ENCODE peak calls at places on chromosomes 7 and 10, in nine cellular contexts. One of them, this sample, is unnamed.

GRCh38 chr10:69411476-69411875 is 5.2 kb downstream of the TACR2 start:
- DNase-seq in upper lobe of right lung: no peak
- DNase-seq in astrocyte of the spinal cord: no peak
- DNase-seq in RWPE1: no peak
- DNase-seq in putamen: no peak
- DNase-seq in stimulated activated naive CD4-positive, alpha-beta T cell: no peak
- DNase-seq in activated CD4-positive, CD25-positive, alpha-beta regulatory T cell: no peak
- DNase-seq in astrocyte: no peak
- DNase-seq in GM18507: no peak
- DNase-seq in this sample: no peak

GRCh38 chr10:34959321-34959720 is 130.8 kb downstream of the CUL2 start:
- DNase-seq in upper lobe of right lung: no peak
- DNase-seq in astrocyte of the spinal cord: no peak
- DNase-seq in RWPE1: no peak
- DNase-seq in putamen: no peak
- DNase-seq in stimulated activated naive CD4-positive, alpha-beta T cell: no peak
- DNase-seq in activated CD4-positive, CD25-positive, alpha-beta regulatory T cell: no peak
- DNase-seq in astrocyte: no peak
- DNase-seq in GM18507: no peak
- DNase-seq in this sample: no peak

GRCh38 chr7:29488977-29489376 is 74.7 kb upstream of the PRR15 start:
- DNase-seq in upper lobe of right lung: no peak
- DNase-seq in astrocyte of the spinal cord: peak
- DNase-seq in RWPE1: peak
- DNase-seq in putamen: no peak
- DNase-seq in stimulated activated naive CD4-positive, alpha-beta T cell: no peak
- DNase-seq in activated CD4-positive, CD25-positive, alpha-beta regulatory T cell: no peak
- DNase-seq in astrocyte: peak
- DNase-seq in GM18507: no peak
- DNase-seq in this sample: peak

GRCh38 chr7:77235280-77235679 is 35.7 kb upstream of the FGL2 start:
- DNase-seq in upper lobe of right lung: no peak
- DNase-seq in astrocyte of the spinal cord: no peak
- DNase-seq in RWPE1: no peak
- DNase-seq in putamen: no peak
- DNase-seq in stimulated activated naive CD4-positive, alpha-beta T cell: no peak
- DNase-seq in activated CD4-positive, CD25-positive, alpha-beta regulatory T cell: no peak
- DNase-seq in astrocyte: peak
- DNase-seq in GM18507: no peak
- DNase-seq in this sample: peak

GRCh38 chr10:77844713-77845454 is 81.7 kb downstream of the DLG5 start:
- DNase-seq in upper lobe of right lung: no peak
- DNase-seq in astrocyte of the spinal cord: peak
- DNase-seq in RWPE1: peak
- DNase-seq in putamen: no peak
- DNase-seq in stimulated activated naive CD4-positive, alpha-beta T cell: no peak
- DNase-seq in activated CD4-positive, CD25-positive, alpha-beta regulatory T cell: no peak
- DNase-seq in astrocyte: peak
- DNase-seq in GM18507: no peak
- DNase-seq in this sample: peak

GRCh38 chr10:129953541-129954031 is 10.5 kb downstream of the EBF3 start:
- DNase-seq in upper lobe of right lung: no peak
- DNase-seq in astrocyte of the spinal cord: no peak
- DNase-seq in RWPE1: no peak
- DNase-seq in putamen: no peak
- DNase-seq in stimulated activated naive CD4-positive, alpha-beta T cell: no peak
- DNase-seq in activated CD4-positive, CD25-positive, alpha-beta regulatory T cell: no peak
- DNase-seq in astrocyte: no peak
- DNase-seq in GM18507: no peak
- DNase-seq in this sample: no peak

GRCh38 chr7:39829028-39829427 is 121.0 kb upstream of the CDK13 start:
- DNase-seq in upper lobe of right lung: no peak
- DNase-seq in astrocyte of the spinal cord: no peak
- DNase-seq in RWPE1: no peak
- DNase-seq in putamen: no peak
- DNase-seq in stimulated activated naive CD4-positive, alpha-beta T cell: no peak
- DNase-seq in activated CD4-positive, CD25-positive, alpha-beta regulatory T cell: no peak
- DNase-seq in astrocyte: no peak
- DNase-seq in GM18507: no peak
- DNase-seq in this sample: no peak

GRCh38 chr7:46109447-46109846 is 188.4 kb upstream of the IGFBP3 start:
- DNase-seq in upper lobe of right lung: no peak
- DNase-seq in astrocyte of the spinal cord: no peak
- DNase-seq in RWPE1: no peak
- DNase-seq in putamen: no peak
- DNase-seq in stimulated activated naive CD4-positive, alpha-beta T cell: no peak
- DNase-seq in activated CD4-positive, CD25-positive, alpha-beta regulatory T cell: no peak
- DNase-seq in astrocyte: no peak
- DNase-seq in GM18507: no peak
- DNase-seq in this sample: no peak

GRCh38 chr7:98974205-98974604 is 95.9 kb downstream of the TRRAP start:
- DNase-seq in upper lobe of right lung: peak
- DNase-seq in astrocyte of the spinal cord: no peak
- DNase-seq in RWPE1: no peak
- DNase-seq in putamen: no peak
- DNase-seq in stimulated activated naive CD4-positive, alpha-beta T cell: no peak
- DNase-seq in activated CD4-positive, CD25-positive, alpha-beta regulatory T cell: no peak
- DNase-seq in astrocyte: no peak
- DNase-seq in GM18507: no peak
- DNase-seq in this sample: no peak

GRCh38 chr10:119502214-119502613 is 40.3 kb downstream of the RGS10 start:
- DNase-seq in upper lobe of right lung: no peak
- DNase-seq in astrocyte of the spinal cord: no peak
- DNase-seq in RWPE1: no peak
- DNase-seq in putamen: no peak
- DNase-seq in stimulated activated naive CD4-positive, alpha-beta T cell: peak
- DNase-seq in activated CD4-positive, CD25-positive, alpha-beta regulatory T cell: peak
- DNase-seq in astrocyte: no peak
- DNase-seq in GM18507: no peak
- DNase-seq in this sample: no peak

GRCh38 chr10:133087679-133088523 is at the start of gene ADGRA1:
- DNase-seq in upper lobe of right lung: no peak
- DNase-seq in astrocyte of the spinal cord: no peak
- DNase-seq in RWPE1: no peak
- DNase-seq in putamen: no peak
- DNase-seq in stimulated activated naive CD4-positive, alpha-beta T cell: no peak
- DNase-seq in activated CD4-positive, CD25-positive, alpha-beta regulatory T cell: no peak
- DNase-seq in astrocyte: no peak
- DNase-seq in GM18507: no peak
- DNase-seq in this sample: no peak

GRCh38 chr7:45363669-45364068 is 206.1 kb downstream of the RAMP3 start:
- DNase-seq in upper lobe of right lung: no peak
- DNase-seq in astrocyte of the spinal cord: no peak
- DNase-seq in RWPE1: no peak
- DNase-seq in putamen: no peak
- DNase-seq in stimulated activated naive CD4-positive, alpha-beta T cell: no peak
- DNase-seq in activated CD4-positive, CD25-positive, alpha-beta regulatory T cell: no peak
- DNase-seq in astrocyte: no peak
- DNase-seq in GM18507: no peak
- DNase-seq in this sample: no peak

GRCh38 chr10:14736600-14737081 is 38.1 kb downstream of the FAM107B start:
- DNase-seq in upper lobe of right lung: no peak
- DNase-seq in astrocyte of the spinal cord: peak
- DNase-seq in RWPE1: no peak
- DNase-seq in putamen: no peak
- DNase-seq in stimulated activated naive CD4-positive, alpha-beta T cell: no peak
- DNase-seq in activated CD4-positive, CD25-positive, alpha-beta regulatory T cell: no peak
- DNase-seq in astrocyte: peak
- DNase-seq in GM18507: no peak
- DNase-seq in this sample: peak

GRCh38 chr10:77315511-77316129 is 322.0 kb downstream of the KCNMA1 start:
- DNase-seq in upper lobe of right lung: no peak
- DNase-seq in astrocyte of the spinal cord: no peak
- DNase-seq in RWPE1: no peak
- DNase-seq in putamen: no peak
- DNase-seq in stimulated activated naive CD4-positive, alpha-beta T cell: no peak
- DNase-seq in activated CD4-positive, CD25-positive, alpha-beta regulatory T cell: no peak
- DNase-seq in astrocyte: no peak
- DNase-seq in GM18507: no peak
- DNase-seq in this sample: no peak

GRCh38 chr7:70920886-70921285 is 211.1 kb upstream of the GALNT17 start:
- DNase-seq in upper lobe of right lung: no peak
- DNase-seq in astrocyte of the spinal cord: no peak
- DNase-seq in RWPE1: no peak
- DNase-seq in putamen: no peak
- DNase-seq in stimulated activated naive CD4-positive, alpha-beta T cell: no peak
- DNase-seq in activated CD4-positive, CD25-positive, alpha-beta regulatory T cell: no peak
- DNase-seq in astrocyte: no peak
- DNase-seq in GM18507: no peak
- DNase-seq in this sample: no peak

GRCh38 chr7:42726066-42726785 is 185.6 kb downstream of the C7orf25 start:
- DNase-seq in upper lobe of right lung: no peak
- DNase-seq in astrocyte of the spinal cord: no peak
- DNase-seq in RWPE1: no peak
- DNase-seq in putamen: no peak
- DNase-seq in stimulated activated naive CD4-positive, alpha-beta T cell: no peak
- DNase-seq in activated CD4-positive, CD25-positive, alpha-beta regulatory T cell: no peak
- DNase-seq in astrocyte: no peak
- DNase-seq in GM18507: no peak
- DNase-seq in this sample: no peak

GRCh38 chr7:131329176-131329570 is 1.5 kb downstream of the MKLN1 start:
- DNase-seq in upper lobe of right lung: no peak
- DNase-seq in astrocyte of the spinal cord: peak
- DNase-seq in RWPE1: no peak
- DNase-seq in putamen: no peak
- DNase-seq in stimulated activated naive CD4-positive, alpha-beta T cell: no peak
- DNase-seq in activated CD4-positive, CD25-positive, alpha-beta regulatory T cell: no peak
- DNase-seq in astrocyte: no peak
- DNase-seq in GM18507: no peak
- DNase-seq in this sample: no peak

GRCh38 chr7:102296179-102296438 is 9.4 kb downstream of the SH2B2 start:
- DNase-seq in upper lobe of right lung: no peak
- DNase-seq in astrocyte of the spinal cord: no peak
- DNase-seq in RWPE1: no peak
- DNase-seq in putamen: no peak
- DNase-seq in stimulated activated naive CD4-positive, alpha-beta T cell: no peak
- DNase-seq in activated CD4-positive, CD25-positive, alpha-beta regulatory T cell: no peak
- DNase-seq in astrocyte: no peak
- DNase-seq in GM18507: no peak
- DNase-seq in this sample: no peak

GRCh38 chr7:4742051-4742573 is 33.3 kb upstream of the AP5Z1 start:
- DNase-seq in upper lobe of right lung: no peak
- DNase-seq in astrocyte of the spinal cord: no peak
- DNase-seq in RWPE1: no peak
- DNase-seq in putamen: peak
- DNase-seq in stimulated activated naive CD4-positive, alpha-beta T cell: no peak
- DNase-seq in activated CD4-positive, CD25-positive, alpha-beta regulatory T cell: no peak
- DNase-seq in astrocyte: no peak
- DNase-seq in GM18507: no peak
- DNase-seq in this sample: no peak

GRCh38 chr7:15168489-15168888 is 265.9 kb upstream of the DGKB start:
- DNase-seq in upper lobe of right lung: no peak
- DNase-seq in astrocyte of the spinal cord: no peak
- DNase-seq in RWPE1: no peak
- DNase-seq in putamen: no peak
- DNase-seq in stimulated activated naive CD4-positive, alpha-beta T cell: no peak
- DNase-seq in activated CD4-positive, CD25-positive, alpha-beta regulatory T cell: no peak
- DNase-seq in astrocyte: no peak
- DNase-seq in GM18507: no peak
- DNase-seq in this sample: no peak

GRCh38 chr7:111126987-111127386 is 36.1 kb downstream of the LRRN3 start:
- DNase-seq in upper lobe of right lung: no peak
- DNase-seq in astrocyte of the spinal cord: peak
- DNase-seq in RWPE1: peak
- DNase-seq in putamen: no peak
- DNase-seq in stimulated activated naive CD4-positive, alpha-beta T cell: no peak
- DNase-seq in activated CD4-positive, CD25-positive, alpha-beta regulatory T cell: no peak
- DNase-seq in astrocyte: peak
- DNase-seq in GM18507: no peak
- DNase-seq in this sample: no peak

GRCh38 chr7:30921540-30921930 is 9.9 kb downstream of the AQP1 start:
- DNase-seq in upper lobe of right lung: peak
- DNase-seq in astrocyte of the spinal cord: no peak
- DNase-seq in RWPE1: no peak
- DNase-seq in putamen: no peak
- DNase-seq in stimulated activated naive CD4-positive, alpha-beta T cell: no peak
- DNase-seq in activated CD4-positive, CD25-positive, alpha-beta regulatory T cell: no peak
- DNase-seq in astrocyte: no peak
- DNase-seq in GM18507: no peak
- DNase-seq in this sample: no peak

GRCh38 chr7:377069-378040 is 87.4 kb downstream of the FOXL3 start:
- DNase-seq in upper lobe of right lung: peak
- DNase-seq in astrocyte of the spinal cord: no peak
- DNase-seq in RWPE1: no peak
- DNase-seq in putamen: no peak
- DNase-seq in stimulated activated naive CD4-positive, alpha-beta T cell: no peak
- DNase-seq in activated CD4-positive, CD25-positive, alpha-beta regulatory T cell: no peak
- DNase-seq in astrocyte: no peak
- DNase-seq in GM18507: no peak
- DNase-seq in this sample: no peak

GRCh38 chr7:42247301-42247700 is 10.3 kb upstream of the GLI3 start:
- DNase-seq in upper lobe of right lung: no peak
- DNase-seq in astrocyte of the spinal cord: peak
- DNase-seq in RWPE1: no peak
- DNase-seq in putamen: no peak
- DNase-seq in stimulated activated naive CD4-positive, alpha-beta T cell: no peak
- DNase-seq in activated CD4-positive, CD25-positive, alpha-beta regulatory T cell: no peak
- DNase-seq in astrocyte: peak
- DNase-seq in GM18507: no peak
- DNase-seq in this sample: peak

GRCh38 chr7:15855726-15856125 is 169.2 kb upstream of the MEOX2 start:
- DNase-seq in upper lobe of right lung: no peak
- DNase-seq in astrocyte of the spinal cord: no peak
- DNase-seq in RWPE1: no peak
- DNase-seq in putamen: no peak
- DNase-seq in stimulated activated naive CD4-positive, alpha-beta T cell: no peak
- DNase-seq in activated CD4-positive, CD25-positive, alpha-beta regulatory T cell: no peak
- DNase-seq in astrocyte: no peak
- DNase-seq in GM18507: no peak
- DNase-seq in this sample: no peak

GRCh38 chr7:134155871-134156270 is 28.7 kb downstream of the LRGUK start:
- DNase-seq in upper lobe of right lung: no peak
- DNase-seq in astrocyte of the spinal cord: no peak
- DNase-seq in RWPE1: no peak
- DNase-seq in putamen: no peak
- DNase-seq in stimulated activated naive CD4-positive, alpha-beta T cell: no peak
- DNase-seq in activated CD4-positive, CD25-positive, alpha-beta regulatory T cell: no peak
- DNase-seq in astrocyte: no peak
- DNase-seq in GM18507: no peak
- DNase-seq in this sample: no peak

GRCh38 chr10:34288634-34289033 is 526.5 kb downstream of the PARD3 start:
- DNase-seq in upper lobe of right lung: no peak
- DNase-seq in astrocyte of the spinal cord: no peak
- DNase-seq in RWPE1: peak
- DNase-seq in putamen: no peak
- DNase-seq in stimulated activated naive CD4-positive, alpha-beta T cell: no peak
- DNase-seq in activated CD4-positive, CD25-positive, alpha-beta regulatory T cell: no peak
- DNase-seq in astrocyte: peak
- DNase-seq in GM18507: no peak
- DNase-seq in this sample: no peak

GRCh38 chr10:49679480-49679893 is at the start of gene C10orf53:
- DNase-seq in upper lobe of right lung: no peak
- DNase-seq in astrocyte of the spinal cord: peak
- DNase-seq in RWPE1: peak
- DNase-seq in putamen: peak
- DNase-seq in stimulated activated naive CD4-positive, alpha-beta T cell: no peak
- DNase-seq in activated CD4-positive, CD25-positive, alpha-beta regulatory T cell: no peak
- DNase-seq in astrocyte: peak
- DNase-seq in GM18507: no peak
- DNase-seq in this sample: peak

GRCh38 chr10:118213456-118213855 is 128.7 kb downstream of the FAM204A start:
- DNase-seq in upper lobe of right lung: no peak
- DNase-seq in astrocyte of the spinal cord: no peak
- DNase-seq in RWPE1: no peak
- DNase-seq in putamen: no peak
- DNase-seq in stimulated activated naive CD4-positive, alpha-beta T cell: no peak
- DNase-seq in activated CD4-positive, CD25-positive, alpha-beta regulatory T cell: no peak
- DNase-seq in astrocyte: no peak
- DNase-seq in GM18507: no peak
- DNase-seq in this sample: no peak

GRCh38 chr7:25963733-25964132 is 188.3 kb upstream of the NFE2L3 start:
- DNase-seq in upper lobe of right lung: no peak
- DNase-seq in astrocyte of the spinal cord: no peak
- DNase-seq in RWPE1: no peak
- DNase-seq in putamen: no peak
- DNase-seq in stimulated activated naive CD4-positive, alpha-beta T cell: no peak
- DNase-seq in activated CD4-positive, CD25-positive, alpha-beta regulatory T cell: no peak
- DNase-seq in astrocyte: no peak
- DNase-seq in GM18507: no peak
- DNase-seq in this sample: no peak

GRCh38 chr7:73706122-73707044 is 13.1 kb downstream of the STX1A start:
- DNase-seq in upper lobe of right lung: no peak
- DNase-seq in astrocyte of the spinal cord: peak
- DNase-seq in RWPE1: peak
- DNase-seq in putamen: no peak
- DNase-seq in stimulated activated naive CD4-positive, alpha-beta T cell: no peak
- DNase-seq in activated CD4-positive, CD25-positive, alpha-beta regulatory T cell: peak
- DNase-seq in astrocyte: peak
- DNase-seq in GM18507: no peak
- DNase-seq in this sample: no peak

This sample was measured in kidney glomerular epithelial cell.